ENCODE peak calls at places on chromosomes 2 and 18, in ten cellular contexts. E is hepatocyte; I is CD8-positive, alpha-beta T cell; K is cardiac muscle cell; B is heart left ventricle; Y is HL-60; D is lower lobe of right lung; J is aorta; R is AG04450; U is GM23338. G is an unnamed sample.

GRCh38 chr2:3606370-3607124 is 11.6 kb downstream of the COLEC11 start:
- DNase-seq in E (no peak), I (no peak), K (no peak), B (no peak), Y (no peak), D (no peak), J (no peak), R (no peak), U (no peak), G (no peak)

GRCh38 chr18:67211646-67212045 is 304.9 kb downstream of the DSEL start:
- DNase-seq in E (no peak), I (no peak), K (no peak), B (no peak), Y (no peak), D (no peak), J (no peak), R (no peak), U (no peak), G (no peak)

GRCh38 chr2:88600038-88600465 is 27.2 kb downstream of the EIF2AK3 start:
- DNase-seq in E (peak), I (peak), K (peak), B (peak), Y (peak), D (no peak), J (no peak), R (peak), U (peak), G (no peak)

GRCh38 chr18:63578357-63578958 is 8.7 kb upstream of the SERPINB13 start:
- DNase-seq in E (peak), I (no peak), K (peak), B (no peak), Y (peak), D (no peak), J (no peak), R (no peak), U (peak), G (no peak)

GRCh38 chr18:22470511-22471181 is 52.9 kb upstream of the CTAGE1 start:
- DNase-seq in E (peak), I (no peak), K (peak), B (no peak), Y (no peak), D (no peak), J (peak), R (no peak), U (no peak), G (no peak)

GRCh38 chr2:105857076-105857740 is 112.5 kb downstream of the NCK2 start:
- DNase-seq in E (no peak), I (no peak), K (no peak), B (no peak), Y (no peak), D (no peak), J (no peak), R (no peak), U (peak), G (no peak)

GRCh38 chr2:7400628-7401027 is 483.4 kb downstream of the RNF144A start:
- DNase-seq in E (no peak), I (no peak), K (no peak), B (no peak), Y (no peak), D (no peak), J (no peak), R (no peak), U (no peak), G (no peak)

GRCh38 chr2:118257696-118258095 is 169.4 kb downstream of the INSIG2 start:
- DNase-seq in E (no peak), I (no peak), K (no peak), B (no peak), Y (no peak), D (no peak), J (no peak), R (no peak), U (no peak), G (no peak)

GRCh38 chr2:138365581-138365980 is 136.0 kb upstream of the SPOPL start:
- DNase-seq in E (no peak), I (no peak), K (peak), B (no peak), Y (no peak), D (no peak), J (no peak), R (no peak), U (no peak), G (no peak)

GRCh38 chr2:12486205-12487118 is 230.3 kb upstream of the TRIB2 start:
- DNase-seq in E (peak), I (no peak), K (no peak), B (no peak), Y (no peak), D (no peak), J (no peak), R (no peak), U (peak), G (no peak)

GRCh38 chr18:9851511-9851910 is 34.3 kb upstream of the TXNDC2 start:
- DNase-seq in E (no peak), I (no peak), K (peak), B (no peak), Y (peak), D (peak), J (no peak), R (no peak), U (no peak), G (no peak)

GRCh38 chr2:23351388-23352141 is 33.4 kb upstream of the KLHL29 start:
- DNase-seq in E (peak), I (peak), K (peak), B (peak), Y (peak), D (peak), J (peak), R (peak), U (peak), G (peak)

GRCh38 chr2:3492951-3493609 is 26.3 kb downstream of the ADI1 start:
- DNase-seq in E (no peak), I (no peak), K (peak), B (no peak), Y (no peak), D (no peak), J (peak), R (peak), U (no peak), G (no peak)

GRCh38 chr2:159010340-159010739 is 41.9 kb downstream of the TANC1 start:
- DNase-seq in E (peak), I (no peak), K (peak), B (no peak), Y (no peak), D (no peak), J (peak), R (no peak), U (no peak), G (no peak)

GRCh38 chr18:48940854-48941531 is 9.8 kb downstream of the SMAD7 start:
- DNase-seq in E (no peak), I (peak), K (no peak), B (no peak), Y (peak), D (no peak), J (no peak), R (no peak), U (no peak), G (no peak)

GRCh38 chr2:3712424-3712823 is 9.0 kb downstream of the DCDC2C start:
- DNase-seq in E (no peak), I (no peak), K (no peak), B (no peak), Y (no peak), D (no peak), J (no peak), R (no peak), U (no peak), G (no peak)

GRCh38 chr2:101823347-101823791 is 125.9 kb downstream of the MAP4K4 start:
- DNase-seq in E (peak), I (peak), K (peak), B (peak), Y (peak), D (no peak), J (peak), R (peak), U (peak), G (no peak)

GRCh38 chr2:19609266-19609665 is 250.8 kb upstream of the OSR1 start:
- DNase-seq in E (no peak), I (no peak), K (no peak), B (no peak), Y (no peak), D (no peak), J (no peak), R (no peak), U (no peak), G (no peak)
- H3K27ac ChIP-seq in E (no peak), I (no peak), K (no peak), B (no peak), Y (no peak), D (no peak), J (no peak), R (no peak), U (no peak), G (no peak)

GRCh38 chr2:233359823-233360222 is 5.5 kb downstream of the DGKD start:
- DNase-seq in E (no peak), I (no peak), K (no peak), B (no peak), Y (no peak), D (no peak), J (no peak), R (no peak), U (no peak), G (no peak)
- H3K27ac ChIP-seq in E (no peak), I (no peak), K (no peak), B (peak), Y (no peak), D (no peak), J (no peak), R (no peak), U (no peak), G (no peak)

GRCh38 chr2:143936758-143937562 is 583.0 kb downstream of the ZEB2 start:
- DNase-seq in E (peak), I (no peak), K (peak), B (peak), Y (no peak), D (peak), J (peak), R (no peak), U (peak), G (no peak)

GRCh38 chr2:143937563-143938346 is 582.2 kb downstream of the ZEB2 start:
- DNase-seq in E (peak), I (no peak), K (peak), B (no peak), Y (peak), D (no peak), J (no peak), R (no peak), U (peak), G (no peak)

GRCh38 chr2:143930891-143931290 is 589.0 kb downstream of the ZEB2 start:
- DNase-seq in E (no peak), I (no peak), K (no peak), B (no peak), Y (no peak), D (no peak), J (no peak), R (no peak), U (no peak), G (no peak)

GRCh38 chr2:143934170-143934912 is 585.6 kb downstream of the ZEB2 start:
- DNase-seq in E (peak), I (no peak), K (no peak), B (no peak), Y (no peak), D (no peak), J (no peak), R (no peak), U (peak), G (no peak)

GRCh38 chr2:143934913-143935310 is 585.0 kb downstream of the ZEB2 start:
- DNase-seq in E (no peak), I (no peak), K (no peak), B (no peak), Y (no peak), D (no peak), J (no peak), R (no peak), U (no peak), G (no peak)
- H3K27ac ChIP-seq in E (peak), I (no peak), K (no peak), B (no peak), Y (no peak), D (peak), J (no peak), R (no peak), U (no peak), G (no peak)

GRCh38 chr2:36373149-36373880 is 17.7 kb downstream of the CRIM1 start:
- DNase-seq in E (no peak), I (no peak), K (peak), B (no peak), Y (no peak), D (no peak), J (no peak), R (no peak), U (no peak), G (no peak)
- H3K27ac ChIP-seq in E (peak), I (no peak), K (no peak), B (no peak), Y (no peak), D (peak), J (peak), R (no peak), U (peak), G (no peak)

GRCh38 chr2:151051584-151052220 is 210.0 kb downstream of the RBM43 start:
- DNase-seq in E (peak), I (no peak), K (peak), B (no peak), Y (peak), D (no peak), J (no peak), R (no peak), U (peak), G (no peak)
- H3K27ac ChIP-seq in E (no peak), I (no peak), K (no peak), B (no peak), Y (no peak), D (no peak), J (no peak), R (no peak), U (no peak), G (no peak)